ENCODE peak calls at places on chromosomes 5 and 9, in six cellular contexts. H is left lung, S is cardiac muscle cell, T is ovary, Z is BE2C, I is PC-9. A is an unnamed sample. For H3K36me3, H3K27me3 and H3K4me1, the result is how much of the 10 kb centered on the place peaks cover.

GRCh38 chr9:87612536-87612935 is 113.4 kb upstream of the CTSL start:
- DNase-seq in H (no peak), S (no peak), T (no peak), Z (no peak), I (no peak), A (no peak)

GRCh38 chr9:91907387-91908292 is 42.4 kb downstream of the ROR2 start:
- DNase-seq in H (no peak), S (no peak), T (no peak), Z (peak), I (no peak), A (no peak)

GRCh38 chr9:20376780-20377179 is 245.5 kb downstream of the MLLT3 start:
- DNase-seq in H (no peak), S (no peak), T (no peak), Z (no peak), I (no peak), A (no peak)

GRCh38 chr5:145062280-145062679 is 772.9 kb downstream of the PRELID2 start:
- DNase-seq in H (no peak), S (no peak), T (no peak), Z (no peak), I (no peak), A (no peak)

GRCh38 chr5:75051217-75051751 is 1.1 kb downstream of the GCNT4 start:
- DNase-seq in H (no peak), S (no peak), T (no peak), Z (no peak), I (no peak), A (no peak)

GRCh38 chr9:79617395-79617794 is 45.6 kb downstream of the TLE4 start:
- DNase-seq in H (no peak), S (peak), T (peak), Z (no peak), I (no peak), A (no peak)

GRCh38 chr5:172973127-172973916 is 10.2 kb upstream of the ATP6V0E1 start:
- DNase-seq in H (no peak), S (peak), T (no peak), Z (no peak), I (no peak), A (no peak)

GRCh38 chr5:73917433-73917832 is 291.4 kb downstream of the ARHGEF28 start:
- DNase-seq in H (no peak), S (no peak), T (peak), Z (no peak), I (no peak), A (no peak)

GRCh38 chr9:994005-994404 is 17.6 kb downstream of the DMRT3 start:
- DNase-seq in H (no peak), S (no peak), T (no peak), Z (no peak), I (no peak), A (no peak)

GRCh38 chr9:127915325-127915752 is 1.5 kb downstream of the ST6GALNAC4 start:
- DNase-seq in H (no peak), S (no peak), T (no peak), Z (no peak), I (peak), A (no peak)

GRCh38 chr9:137454145-137454505 is 5.0 kb downstream of the NSMF start:
- DNase-seq in H (peak), S (peak), T (peak), Z (peak), I (no peak), A (peak)

GRCh38 chr9:107733530-107733907 is 243.9 kb upstream of the KLF4 start:
- DNase-seq in H (no peak), S (peak), T (peak), Z (no peak), I (no peak), A (no peak)

GRCh38 chr5:112339761-112340160 is 79.3 kb downstream of the EPB41L4A start:
- DNase-seq in H (no peak), S (no peak), T (no peak), Z (no peak), I (no peak), A (no peak)

GRCh38 chr9:126298319-126298801 is 28.3 kb upstream of the MVB12B start:
- DNase-seq in H (no peak), S (no peak), T (no peak), Z (no peak), I (no peak), A (no peak)

GRCh38 chr5:178313316-178313715 is 80.7 kb upstream of the PHYKPL start:
- DNase-seq in H (no peak), S (no peak), T (no peak), Z (no peak), I (no peak), A (peak)

GRCh38 chr9:104868687-104869404 is 59.1 kb downstream of the ABCA1 start:
- DNase-seq in H (peak), S (peak), T (peak), Z (no peak), I (peak), A (no peak)

GRCh38 chr5:86175224-86175623 is 442.5 kb upstream of the COX7C start:
- DNase-seq in H (no peak), S (no peak), T (no peak), Z (no peak), I (no peak), A (no peak)

GRCh38 chr5:115770466-115770865 is 46.0 kb downstream of the CDO1 start:
- DNase-seq in H (no peak), S (no peak), T (no peak), Z (peak), I (no peak), A (no peak)

GRCh38 chr9:121075251-121076036 is 689 bp downstream of the CNTRL start:
- DNase-seq in H (no peak), S (no peak), T (no peak), Z (no peak), I (peak), A (no peak)

GRCh38 chr5:172506921-172507320 is 52.6 kb upstream of the SH3PXD2B start:
- DNase-seq in H (peak), S (no peak), T (peak), Z (no peak), I (no peak), A (peak)

GRCh38 chr9:36189978-36190377 is 743 bp upstream of the CLTA start:
- DNase-seq in H (peak), S (no peak), T (no peak), Z (no peak), I (no peak), A (no peak)

GRCh38 chr5:52564594-52564993 is 223.1 kb upstream of the ITGA1 start:
- DNase-seq in H (no peak), S (no peak), T (no peak), Z (no peak), I (no peak), A (no peak)

GRCh38 chr5:50727149-50727496 is 60.7 kb downstream of the PARP8 start:
- DNase-seq in H (no peak), S (peak), T (no peak), Z (no peak), I (no peak), A (no peak)

GRCh38 chr9:106653111-106653697 is 209.8 kb upstream of the ZNF462 start:
- DNase-seq in H (no peak), S (peak), T (no peak), Z (no peak), I (no peak), A (no peak)

GRCh38 chr9:116647515-116647809 is 39.6 kb upstream of the TRIM32 start:
- DNase-seq in H (no peak), S (no peak), T (no peak), Z (no peak), I (no peak), A (no peak)

GRCh38 chr5:61575103-61575502 is 243.0 kb downstream of the ZSWIM6 start:
- DNase-seq in H (no peak), S (peak), T (no peak), Z (peak), I (no peak), A (no peak)

GRCh38 chr9:2655411-2655901 is 33.9 kb downstream of the VLDLR start:
- DNase-seq in H (no peak), S (peak), T (no peak), Z (no peak), I (peak), A (no peak)

GRCh38 chr5:93995126-93995621 is 253.8 kb upstream of the POU5F2 start:
- DNase-seq in H (no peak), S (no peak), T (no peak), Z (no peak), I (no peak), A (no peak)

GRCh38 chr9:4489919-4490704 is at the start of gene SLC1A1:
- DNase-seq in H (peak), S (peak), T (peak), Z (no peak), I (peak), A (peak)

GRCh38 chr5:98458726-98459125 is 314.7 kb upstream of the RGMB start:
- DNase-seq in H (no peak), S (no peak), T (no peak), Z (no peak), I (no peak), A (no peak)

GRCh38 chr9:32136700-32137339 is 247.6 kb upstream of the ACO1 start:
- DNase-seq in H (no peak), S (no peak), T (no peak), Z (peak), I (no peak), A (no peak)

GRCh38 chr9:130476151-130476730 is 31.5 kb downstream of the ASS1 start:
- DNase-seq in H (no peak), S (no peak), T (no peak), Z (no peak), I (no peak), A (no peak)

GRCh38 chr5:15799014-15799413 is 299.0 kb downstream of the FBXL7 start:
- DNase-seq in H (no peak), S (no peak), T (no peak), Z (no peak), I (no peak), A (no peak)

DNA sequence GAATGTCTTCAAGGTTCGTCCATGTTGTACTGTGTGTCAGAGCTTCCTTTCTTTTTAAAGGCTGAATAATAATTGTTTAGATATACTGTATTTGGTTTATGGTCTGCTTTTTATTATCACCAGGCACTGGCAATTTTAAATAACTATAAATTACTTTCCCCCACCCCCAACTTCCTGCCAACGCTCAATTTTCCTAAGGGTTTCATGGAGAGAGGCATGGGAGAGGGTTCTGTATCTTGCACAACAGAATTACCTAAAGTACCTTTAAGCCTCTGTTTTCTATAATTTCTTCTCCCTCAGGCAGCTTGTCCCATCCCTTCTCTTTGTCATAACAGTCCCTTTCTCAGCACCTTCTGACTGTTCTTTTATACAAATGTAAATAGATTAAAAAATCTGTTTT is 10.4 kb downstream of the PSAT1 start:
- DNase-seq in H (no peak), S (no peak), T (no peak), Z (no peak), I (no peak), A (no peak)
- H3K36me3 ChIP-seq in H (under half), S (under half), T (under half), Z (half or more), I (half or more), A (half or more)

GRCh38 chr5:77635073-77635472 is 3.4 kb downstream of the OTP start:
- DNase-seq in H (no peak), S (no peak), T (no peak), Z (no peak), I (no peak), A (no peak)

GRCh38 chr5:77638204-77638762 is at the start of gene OTP:
- DNase-seq in H (no peak), S (no peak), T (no peak), Z (no peak), I (no peak), A (no peak)

GRCh38 chr5:77637170-77638074 is 1.1 kb downstream of the OTP start:
- DNase-seq in H (no peak), S (no peak), T (no peak), Z (no peak), I (no peak), A (no peak)

GRCh38 chr5:77635617-77636422 is 2.7 kb downstream of the OTP start:
- DNase-seq in H (no peak), S (no peak), T (no peak), Z (no peak), I (no peak), A (no peak)

DNA sequence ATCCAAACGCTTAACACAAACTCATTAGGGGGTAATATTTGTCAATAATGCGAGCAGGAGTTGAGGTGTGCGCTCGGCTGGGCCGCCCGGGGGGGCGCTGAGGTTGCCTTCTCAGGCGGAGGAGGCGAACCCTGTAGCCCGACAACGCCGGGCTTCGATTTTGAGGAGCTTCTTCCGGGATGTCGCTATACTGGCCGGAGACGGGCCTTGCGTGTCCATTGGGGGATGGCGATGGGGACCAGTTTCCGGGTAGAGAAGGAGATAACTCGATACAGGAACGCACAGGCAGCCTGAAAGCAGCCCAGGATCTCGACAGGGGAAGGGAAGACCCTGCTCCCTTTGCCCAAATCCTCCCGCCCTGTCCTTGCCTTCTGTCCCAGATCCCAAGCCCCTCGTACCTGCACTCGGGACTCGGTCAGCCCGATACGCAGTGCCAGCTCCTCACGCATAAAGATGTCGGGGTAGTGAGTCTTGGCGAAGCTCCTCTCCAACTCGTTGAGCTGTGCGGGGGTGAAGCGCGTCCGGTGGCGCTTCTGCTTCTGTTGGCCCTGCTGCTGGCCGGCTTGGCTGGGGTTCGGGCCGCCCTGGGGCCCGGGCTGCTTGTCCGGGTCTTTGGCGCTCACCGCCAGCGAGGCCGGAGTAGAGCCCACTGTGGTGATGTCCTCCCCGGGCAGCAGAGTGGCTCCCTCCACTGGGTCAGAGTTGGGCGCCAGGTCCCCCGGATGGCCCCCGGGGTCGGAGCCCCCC is 1.9 kb downstream of the OTP start:
- DNase-seq in H (no peak), S (no peak), T (no peak), Z (no peak), I (no peak), A (no peak)
- H3K27me3 ChIP-seq in H (half or more), S (half or more), T (under half), Z (half or more), I (under half), A (half or more)

GRCh38 chr5:55456216-55456895 is 78.4 kb downstream of the PLPP1 start:
- DNase-seq in H (no peak), S (peak), T (no peak), Z (no peak), I (no peak), A (no peak)
- H3K4me1 ChIP-seq in H (under half), S (under half), T (under half), Z (under half), I (under half), A (under half)

DNA sequence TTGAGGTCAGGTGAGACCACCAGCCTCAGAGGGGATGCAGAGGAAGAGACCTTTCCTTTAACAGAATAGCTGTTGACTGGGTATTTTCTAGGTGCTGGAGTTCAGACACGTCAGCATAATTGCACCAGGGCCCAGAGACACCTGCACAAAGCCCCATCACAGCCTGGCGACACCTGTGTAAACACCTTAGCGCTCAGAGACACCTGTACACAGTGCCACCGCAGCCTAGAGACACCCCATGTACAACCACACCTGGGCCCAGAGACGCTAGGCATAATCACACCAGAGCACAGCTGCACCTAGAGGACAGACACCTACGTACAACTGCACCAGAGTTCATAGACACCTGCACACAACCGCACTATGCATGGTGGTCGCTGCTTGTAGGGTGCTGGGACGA is 1.0 kb downstream of the TRIP13 start:
- DNase-seq in H (no peak), S (no peak), T (no peak), Z (no peak), I (no peak), A (no peak)
- H3K36me3 ChIP-seq in H (under half), S (under half), T (under half), Z (half or more), I (under half), A (half or more)

GRCh38 chr5:1293416-1293996 is 1.4 kb downstream of the TERT start:
- DNase-seq in H (no peak), S (no peak), T (peak), Z (no peak), I (no peak), A (no peak)
- H3K27me3 ChIP-seq in H (under half), S (half or more), T (under half), Z (under half), I (under half), A (under half)

GRCh38 chr9:6413365-6414263 is 615 bp downstream of the UHRF2 start:
- DNase-seq in H (peak), S (no peak), T (no peak), Z (peak), I (no peak), A (no peak)
- H3K4me1 ChIP-seq in H (under half), S (under half), T (under half), Z (under half), I (under half), A (under half)

GRCh38 chr5:139692605-139693340 is 44.6 kb downstream of the CXXC5 start:
- DNase-seq in H (no peak), S (no peak), T (no peak), Z (no peak), I (no peak), A (peak)

GRCh38 chr5:139693676-139694364 is 45.7 kb downstream of the CXXC5 start:
- DNase-seq in H (no peak), S (no peak), T (no peak), Z (no peak), I (no peak), A (peak)

GRCh38 chr5:139696167-139696893 is 48.2 kb downstream of the CXXC5 start:
- DNase-seq in H (no peak), S (no peak), T (no peak), Z (no peak), I (no peak), A (no peak)

GRCh38 chr5:139695183-139695573 is 47.0 kb downstream of the CXXC5 start:
- DNase-seq in H (no peak), S (no peak), T (no peak), Z (no peak), I (no peak), A (no peak)

DNA sequence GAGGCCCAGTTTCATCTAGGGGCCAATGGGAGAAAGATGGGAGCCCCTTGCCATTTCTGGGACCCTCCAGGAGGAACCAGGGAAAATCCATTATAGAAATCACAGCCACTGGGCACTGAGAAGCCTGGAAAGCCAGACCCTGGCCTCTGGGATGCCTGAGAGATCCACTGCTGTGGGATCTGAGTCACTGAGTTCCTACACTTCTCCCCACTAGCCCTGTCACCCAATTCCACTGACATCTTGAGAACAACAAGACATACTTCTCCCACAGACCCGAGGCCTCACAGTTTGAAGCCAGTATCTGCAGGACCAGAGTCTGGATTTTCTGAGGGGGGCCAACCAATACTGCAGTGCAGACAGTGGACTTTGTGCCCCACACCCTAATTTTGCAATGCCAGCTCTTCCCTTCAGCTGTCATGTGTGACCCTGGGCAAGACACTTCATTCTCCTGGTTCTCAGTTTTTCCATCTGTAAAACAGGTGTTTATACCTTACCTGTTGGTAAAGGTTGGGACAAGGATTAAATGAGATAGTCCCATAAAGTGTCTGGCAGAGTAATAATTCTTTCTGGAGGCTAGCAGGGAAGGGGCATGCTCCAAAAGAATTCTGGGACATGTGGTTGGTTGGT is 46.5 kb downstream of the CXXC5 start:
- DNase-seq in H (no peak), S (no peak), T (no peak), Z (no peak), I (no peak), A (no peak)
- H3K36me3 ChIP-seq in H (under half), S (under half), T (under half), Z (under half), I (under half), A (under half)

A was measured in RWPE2.